ENCODE peak calls at places on chromosome 14, in ten cellular contexts. Y is body of pancreas; C is HFF-Myc; T is HTR-8/SVneo; E is AG04449; F is anterior cingulate cortex; O is H9; L is amygdala; N is NCI-H1436; A is stimulated activated CD8-positive, alpha-beta memory T cell treated with anti-CD3 and anti-CD28 coated beads, Interleukin-4, amount 100 ng/mL, for 4 hours. B is an unnamed sample.
A peak's percentile ranks its signal among the peaks of the same experiment; 100 is the strongest.

GRCh38 chr14:24542346-24542936 is 33.6 kb downstream of the CTSG start:
- DNase-seq in Y (no peak), C (no peak), T (no peak), E (no peak), F (no peak), O (no peak), L (no peak), N (no peak), A (no peak), B (no peak)

GRCh38 chr14:58763210-58763609 is 125.4 kb downstream of the DACT1 start:
- DNase-seq in Y (no peak), C (no peak), T (no peak), E (no peak), F (no peak), O (no peak), L (no peak), N (no peak), A (no peak), B (no peak)

GRCh38 chr14:73462815-73463214 is 4.5 kb upstream of the NUMB start:
- DNase-seq in Y (no peak), C (no peak), T (no peak), E (no peak), F (no peak), O (no peak), L (no peak), N (no peak), A (no peak), B (no peak)

GRCh38 chr14:64880382-64881121 is 845 bp upstream of the SPTB start:
- DNase-seq in Y (peak; percentile 65), C (no peak), T (peak; percentile 94), E (no peak), F (peak; percentile 36), O (peak; percentile 80), L (peak; percentile 21), N (peak; percentile 72), A (peak; percentile 21), B (peak; percentile 39)

GRCh38 chr14:94075008-94075407 is 6.0 kb downstream of the DDX24 start:
- DNase-seq in Y (no peak), C (no peak), T (no peak), E (no peak), F (no peak), O (no peak), L (no peak), N (no peak), A (no peak), B (no peak)

GRCh38 chr14:68580676-68581075 is 212.2 kb downstream of the ZFP36L1 start:
- DNase-seq in Y (no peak), C (no peak), T (no peak), E (no peak), F (no peak), O (no peak), L (no peak), N (no peak), A (no peak), B (no peak)

GRCh38 chr14:50599700-50600444 is 39.9 kb downstream of the ATL1 start:
- DNase-seq in Y (peak; percentile 5), C (peak; percentile 49), T (peak; percentile 30), E (no peak), F (no peak), O (no peak), L (no peak), N (no peak), A (no peak), B (no peak)

GRCh38 chr14:66231823-66232222 is 254.3 kb upstream of the CCDC196 start:
- DNase-seq in Y (no peak), C (peak; percentile 7), T (no peak), E (no peak), F (no peak), O (no peak), L (no peak), N (no peak), A (no peak), B (no peak)

GRCh38 chr14:99430491-99430890 is 50.2 kb downstream of the SETD3 start:
- DNase-seq in Y (peak; percentile 57), C (no peak), T (no peak), E (no peak), F (no peak), O (peak; percentile 69), L (no peak), N (peak; percentile 52), A (no peak), B (no peak)

GRCh38 chr14:87934185-87934584 is 58.8 kb downstream of the GALC start:
- DNase-seq in Y (no peak), C (no peak), T (no peak), E (no peak), F (no peak), O (no peak), L (no peak), N (no peak), A (no peak), B (no peak)

GRCh38 chr14:103121161-103121845 is 2.0 kb upstream of the TNFAIP2 start:
- DNase-seq in Y (peak; percentile 68), C (no peak), T (no peak), E (no peak), F (no peak), O (peak; percentile 53), L (no peak), N (no peak), A (no peak), B (no peak)

GRCh38 chr14:95683793-95684192 is 2.4 kb upstream of the TCL1B start:
- DNase-seq in Y (peak; percentile 35), C (no peak), T (no peak), E (no peak), F (no peak), O (peak; percentile 72), L (no peak), N (no peak), A (no peak), B (peak; percentile 5)

GRCh38 chr14:72049462-72049861 is 117.2 kb downstream of the RGS6 start:
- DNase-seq in Y (no peak), C (no peak), T (no peak), E (no peak), F (no peak), O (no peak), L (no peak), N (no peak), A (no peak), B (no peak)

GRCh38 chr14:53953002-53953827 is 3.4 kb downstream of the BMP4 start:
- DNase-seq in Y (peak; percentile 79), C (no peak), T (peak; percentile 92), E (no peak), F (no peak), O (peak; percentile 86), L (peak; percentile 19), N (no peak), A (no peak), B (no peak)

B was measured in effector CD8-positive, alpha-beta T cell.